ENCODE peak calls at places on chromosome 19, in five cellular contexts. X is left ventricle myocardium inferior; I is esophagus muscularis mucosa; L is CD8-positive, alpha-beta T cell; W is heart left ventricle. S is an unnamed sample. For H3K4me1, the result is how much of the 10 kb centered on the place peaks cover.

GRCh38 chr19:34667349-34668076 is 9.4 kb downstream of the SCGB2B2 start:
- DNase-seq in I (no peak), X (no peak), W (no peak), L (no peak), S (no peak)

GRCh38 chr19:38727868-38728660 is 16.2 kb downstream of the CAPN12 start:
- DNase-seq in I (no peak), W (peak), X (peak), L (no peak), S (peak)

GRCh38 chr19:33812388-33813330 is 16.0 kb downstream of the KCTD15 start:
- DNase-seq in L (no peak), X (no peak), I (no peak), W (no peak), S (peak)

GRCh38 chr19:43576479-43576878 is 878 bp downstream of the PINLYP start:
- DNase-seq in L (no peak), X (no peak), I (no peak), W (no peak), S (no peak)

GRCh38 chr19:21482863-21483276 is 22.5 kb upstream of the ZNF429 start:
- DNase-seq in X (peak), L (peak), I (no peak), W (peak), S (peak)

GRCh38 chr19:7083076-7083956 is 13.8 kb downstream of the ZNF557 start:
- DNase-seq in X (no peak), W (no peak), I (no peak), L (no peak), S (no peak)

GRCh38 chr19:3670796-3671679 is 29.2 kb downstream of the PIP5K1C start:
- DNase-seq in X (peak), L (no peak), W (peak), I (peak), S (no peak)

GRCh38 chr19:4031420-4031819 is 23.9 kb downstream of the PIAS4 start:
- DNase-seq in X (no peak), L (no peak), W (no peak), I (no peak), S (no peak)

GRCh38 chr19:5903502-5904301 is at the start of gene NDUFA11:
- DNase-seq in L (peak), I (peak), W (peak), X (peak), S (peak)

GRCh38 chr19:44072543-44073401 is 813 bp downstream of the ZNF284 start:
- DNase-seq in X (no peak), W (no peak), L (no peak), I (no peak), S (no peak)

GRCh38 chr19:4583961-4584669 is 24.6 kb upstream of the SEMA6B start:
- DNase-seq in W (peak), X (no peak), I (no peak), L (no peak), S (peak)

DNA sequence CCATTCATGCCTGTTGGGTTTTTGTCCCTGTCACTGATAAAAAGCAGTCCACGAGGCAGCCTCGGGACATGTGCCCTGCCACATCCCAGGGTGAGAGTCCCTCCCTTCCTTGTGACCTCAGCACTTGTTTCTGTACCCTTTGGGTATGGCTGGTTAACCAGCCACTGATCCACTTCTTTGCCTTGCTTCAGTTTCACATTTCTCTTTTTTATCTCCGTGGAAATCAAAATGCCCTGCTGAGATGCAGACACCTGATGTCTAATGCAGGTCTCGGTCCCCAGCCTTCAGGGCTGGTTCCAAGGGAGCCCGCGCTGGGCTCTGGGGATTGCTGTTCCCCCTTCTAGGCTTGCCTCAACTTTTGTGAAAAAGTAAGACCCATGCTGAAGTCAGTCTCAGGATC is 107.5 kb downstream of the ZNF536 start:
- DNase-seq in W (no peak), L (no peak), X (no peak), I (no peak), S (no peak)
- H3K4me1 ChIP-seq in W (under half), L (under half), X (under half), I (under half), S (under half)

GRCh38 chr19:11324079-11324661 is 15.3 kb downstream of the RAB3D start:
- DNase-seq in W (peak), L (no peak), I (no peak), X (peak), S (peak)

GRCh38 chr19:11323601-11324078 is 15.8 kb downstream of the RAB3D start:
- DNase-seq in W (no peak), L (no peak), X (no peak), I (no peak), S (no peak)

GRCh38 chr19:11321206-11322126 is 18.0 kb downstream of the RAB3D start:
- DNase-seq in W (no peak), X (no peak), L (no peak), I (no peak), S (peak)

GRCh38 chr19:11324748-11325389 is 14.6 kb downstream of the RAB3D start:
- DNase-seq in W (no peak), L (no peak), I (no peak), X (no peak), S (no peak)

GRCh38 chr19:11322269-11323024 is 17.0 kb downstream of the RAB3D start:
- DNase-seq in L (no peak), X (no peak), W (no peak), I (no peak), S (no peak)
- H3K4me1 ChIP-seq in L (under half), X (under half), W (under half), I (under half), S (under half)

GRCh38 chr19:40605201-40605971 is 4.2 kb downstream of the LTBP4 start:
- DNase-seq in W (peak), I (no peak), L (peak), X (peak), S (peak)
- H3K4me1 ChIP-seq in W (half or more), I (half or more), L (half or more), X (half or more), S (under half)

GRCh38 chr19:49524812-49525455 is 2.9 kb upstream of the RCN3 start:
- DNase-seq in I (no peak), L (no peak), X (no peak), W (no peak), S (peak)
- H3K4me1 ChIP-seq in I (under half), L (under half), X (under half), W (under half), S (under half)

GRCh38 chr19:54420383-54421168 is 5.3 kb downstream of the TTYH1 start:
- DNase-seq in X (peak), W (peak), I (no peak), L (no peak), S (no peak)

GRCh38 chr19:54420068-54420382 is 4.8 kb downstream of the TTYH1 start:
- DNase-seq in W (no peak), X (no peak), I (no peak), L (no peak), S (no peak)

GRCh38 chr19:54421169-54421516 is 5.9 kb downstream of the TTYH1 start:
- DNase-seq in W (no peak), X (no peak), L (no peak), I (no peak), S (no peak)

GRCh38 chr19:54422136-54422535 is 6.9 kb downstream of the TTYH1 start:
- DNase-seq in I (no peak), X (no peak), L (no peak), W (no peak), S (no peak)

GRCh38 chr19:54421521-54421920 is 6.3 kb downstream of the TTYH1 start:
- DNase-seq in W (no peak), L (no peak), I (no peak), X (no peak), S (no peak)
- H3K4me1 ChIP-seq in W (under half), L (under half), I (under half), X (under half), S (under half)

GRCh38 chr19:36579255-36579654 is 6.2 kb upstream of the ZNF529 start:
- DNase-seq in I (no peak), W (no peak), L (no peak), X (no peak), S (no peak)
- H3K4me1 ChIP-seq in I (under half), W (under half), L (under half), X (under half), S (under half)

GRCh38 chr19:1051791-1052190 is 11.9 kb downstream of the ABCA7 start:
- DNase-seq in X (no peak), L (no peak), I (no peak), W (no peak), S (no peak)
- H3K4me1 ChIP-seq in X (under half), L (under half), I (under half), W (under half), S (under half)

S was measured in spleen.